ENCODE peak calls at places on chromosomes 1 and 21, in ten cellular contexts. W, V, N, O, U, X, Y, H, M and K are unnamed samples. For H3K4me1, the result is how much of the 10 kb centered on the place peaks cover.

GRCh38 chr1:214823311-214824117 is 220.5 kb downstream of the CENPF start:
- DNase-seq in W (peak), V (no peak), N (no peak), O (no peak), U (no peak), X (no peak), Y (no peak), H (no peak), M (no peak), K (no peak)

GRCh38 chr1:200610846-200611245 is 9.7 kb downstream of the KIF14 start:
- DNase-seq in W (no peak), V (no peak), N (peak), O (no peak), U (no peak), X (no peak), Y (no peak), H (peak), M (no peak), K (no peak)

GRCh38 chr1:179230251-179230650 is 774 bp upstream of the ABL2 start:
- DNase-seq in W (no peak), V (no peak), N (peak), O (no peak), U (no peak), X (no peak), Y (no peak), H (peak), M (no peak), K (no peak)

GRCh38 chr1:182666736-182667135 is 17.7 kb downstream of the RGS8 start:
- DNase-seq in W (no peak), V (no peak), N (no peak), O (no peak), U (no peak), X (no peak), Y (no peak), H (peak), M (no peak), K (no peak)

GRCh38 chr21:44383216-44383615 is 29.8 kb downstream of the TRPM2 start:
- DNase-seq in W (no peak), V (no peak), N (no peak), O (peak), U (no peak), X (no peak), Y (no peak), H (no peak), M (no peak), K (no peak)

GRCh38 chr1:114345930-114346479 is 165.0 kb downstream of the TRIM33 start:
- DNase-seq in W (peak), V (no peak), N (peak), O (no peak), U (peak), X (peak), Y (peak), H (no peak), M (peak), K (no peak)

GRCh38 chr1:27345272-27345671 is 3.5 kb downstream of the SYTL1 start:
- DNase-seq in W (no peak), V (no peak), N (no peak), O (no peak), U (peak), X (no peak), Y (no peak), H (no peak), M (no peak), K (no peak)

GRCh38 chr1:173608503-173609216 is 5.8 kb upstream of the SLC9C2 start:
- DNase-seq in W (no peak), V (no peak), N (no peak), O (no peak), U (no peak), X (no peak), Y (no peak), H (no peak), M (no peak), K (no peak)

GRCh38 chr1:216054593-216054992 is 368.7 kb downstream of the USH2A start:
- DNase-seq in W (no peak), V (no peak), N (no peak), O (no peak), U (no peak), X (no peak), Y (no peak), H (no peak), M (no peak), K (no peak)

GRCh38 chr1:37701051-37701450 is 8.7 kb downstream of the CDCA8 start:
- DNase-seq in W (no peak), V (no peak), N (no peak), O (no peak), U (no peak), X (no peak), Y (no peak), H (no peak), M (no peak), K (no peak)

GRCh38 chr1:15985611-15986272 is 9.8 kb upstream of the ZBTB17 start:
- DNase-seq in W (no peak), V (no peak), N (no peak), O (no peak), U (no peak), X (no peak), Y (no peak), H (no peak), M (no peak), K (no peak)

GRCh38 chr1:116537439-116537838 is 33.4 kb downstream of the CD58 start:
- DNase-seq in W (no peak), V (no peak), N (peak), O (no peak), U (no peak), X (no peak), Y (no peak), H (peak), M (no peak), K (no peak)

GRCh38 chr1:193321242-193321842 is 134.9 kb upstream of the B3GALT2 start:
- DNase-seq in W (no peak), V (no peak), N (no peak), O (no peak), U (no peak), X (no peak), Y (no peak), H (no peak), M (no peak), K (no peak)

GRCh38 chr1:230430499-230430898 is 4.4 kb upstream of the PGBD5 start:
- DNase-seq in W (no peak), V (no peak), N (no peak), O (no peak), U (no peak), X (no peak), Y (no peak), H (no peak), M (no peak), K (no peak)

DNA sequence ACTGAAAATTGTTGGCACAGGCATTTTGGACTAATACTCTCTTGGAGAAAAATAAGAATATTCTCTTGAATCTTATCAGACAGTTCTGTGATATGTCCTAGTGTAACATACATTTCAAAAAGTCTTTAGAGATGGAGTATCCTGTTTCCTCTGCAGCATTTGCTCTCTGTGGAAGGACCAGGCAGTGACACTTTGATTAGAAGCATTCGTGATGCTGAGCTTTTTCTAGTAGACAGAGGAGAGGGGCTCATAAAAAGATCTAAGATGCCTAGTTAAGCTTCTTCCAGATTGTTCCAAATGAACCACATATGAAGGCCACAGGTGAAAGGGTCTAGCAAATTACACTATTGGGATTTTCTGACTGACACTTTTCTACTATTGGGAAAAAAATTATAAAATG is 120.3 kb downstream of the C1orf21 start:
- DNase-seq in W (no peak), V (no peak), N (no peak), O (no peak), U (no peak), X (no peak), Y (no peak), H (no peak), M (no peak), K (no peak)
- H3K27ac ChIP-seq in W (peak), V (no peak), N (no peak), O (no peak), U (peak), X (peak), Y (peak), H (no peak), M (peak), K (no peak)

GRCh38 chr1:38940339-38941047 is 1.1 kb downstream of the RHBDL2 start:
- DNase-seq in W (no peak), V (no peak), N (no peak), O (no peak), U (no peak), X (no peak), Y (no peak), H (no peak), M (no peak), K (no peak)
- H3K4me3 ChIP-seq in W (no peak), V (no peak), N (no peak), O (peak), U (no peak), X (peak), Y (no peak), H (no peak), M (no peak), K (no peak)

GRCh38 chr1:31423418-31423947 is 10.5 kb downstream of the SERINC2 start:
- DNase-seq in W (no peak), V (no peak), N (no peak), O (no peak), U (no peak), X (no peak), Y (no peak), H (no peak), M (no peak), K (peak)

GRCh38 chr1:31420716-31421115 is 7.7 kb downstream of the SERINC2 start:
- DNase-seq in W (no peak), V (no peak), N (no peak), O (no peak), U (no peak), X (no peak), Y (no peak), H (no peak), M (no peak), K (no peak)

GRCh38 chr1:31418626-31419025 is 5.6 kb downstream of the SERINC2 start:
- DNase-seq in W (no peak), V (no peak), N (no peak), O (no peak), U (no peak), X (no peak), Y (no peak), H (no peak), M (no peak), K (no peak)

GRCh38 chr1:31422505-31423319 is 9.7 kb downstream of the SERINC2 start:
- DNase-seq in W (peak), V (peak), N (peak), O (peak), U (peak), X (peak), Y (peak), H (peak), M (peak), K (peak)

GRCh38 chr1:31421404-31422040 is 8.5 kb downstream of the SERINC2 start:
- DNase-seq in W (no peak), V (no peak), N (peak), O (no peak), U (no peak), X (no peak), Y (no peak), H (peak), M (no peak), K (no peak)
- H3K4me1 ChIP-seq in W (under half), V (under half), N (under half), O (under half), U (under half), X (under half), Y (under half), H (under half), M (under half), K (under half)

DNA sequence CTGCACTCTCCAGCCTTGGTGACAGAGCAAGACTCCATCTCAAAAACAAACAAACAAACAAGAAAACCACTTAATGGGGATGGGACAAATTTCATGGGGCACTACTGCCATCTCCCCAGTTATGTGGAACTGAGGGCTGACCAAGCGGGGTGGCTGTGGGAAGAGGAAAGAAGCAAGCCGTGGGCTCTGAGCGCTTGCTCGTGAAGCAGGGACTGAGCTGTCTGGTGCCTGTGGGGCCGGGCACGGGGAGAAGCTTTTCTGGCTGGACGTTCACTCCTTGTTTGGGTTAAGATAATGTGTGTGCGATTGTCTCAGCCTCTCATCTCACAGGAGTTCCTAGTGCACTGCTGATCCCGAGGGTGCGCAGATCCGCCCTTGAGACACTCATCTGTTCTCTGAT is 22.0 kb upstream of the KIF26B start:
- DNase-seq in W (no peak), V (no peak), N (no peak), O (peak), U (no peak), X (no peak), Y (no peak), H (no peak), M (no peak), K (no peak)
- H3K27ac ChIP-seq in W (no peak), V (no peak), N (no peak), O (no peak), U (no peak), X (no peak), Y (no peak), H (no peak), M (no peak), K (no peak)

GRCh38 chr1:20233394-20233793 is 47.1 kb upstream of the PLA2G2C start:
- DNase-seq in W (no peak), V (no peak), N (peak), O (no peak), U (no peak), X (no peak), Y (no peak), H (peak), M (no peak), K (no peak)
- H3K4me3 ChIP-seq in W (no peak), V (no peak), N (no peak), O (no peak), U (no peak), X (no peak), Y (no peak), H (no peak), M (no peak), K (no peak)

GRCh38 chr1:158007180-158007579 is 13.7 kb downstream of the KIRREL1 start:
- DNase-seq in W (no peak), V (no peak), N (no peak), O (no peak), U (no peak), X (no peak), Y (no peak), H (no peak), M (no peak), K (no peak)

GRCh38 chr1:158007949-158008386 is 14.5 kb downstream of the KIRREL1 start:
- DNase-seq in W (no peak), V (no peak), N (no peak), O (no peak), U (no peak), X (no peak), Y (no peak), H (no peak), M (no peak), K (no peak)

GRCh38 chr1:158003409-158003805 is 10.0 kb downstream of the KIRREL1 start:
- DNase-seq in W (peak), V (no peak), N (no peak), O (no peak), U (no peak), X (no peak), Y (no peak), H (peak), M (no peak), K (no peak)

GRCh38 chr1:158002630-158003408 is 9.4 kb downstream of the KIRREL1 start:
- DNase-seq in W (no peak), V (no peak), N (no peak), O (no peak), U (no peak), X (no peak), Y (no peak), H (peak), M (no peak), K (no peak)

DNA sequence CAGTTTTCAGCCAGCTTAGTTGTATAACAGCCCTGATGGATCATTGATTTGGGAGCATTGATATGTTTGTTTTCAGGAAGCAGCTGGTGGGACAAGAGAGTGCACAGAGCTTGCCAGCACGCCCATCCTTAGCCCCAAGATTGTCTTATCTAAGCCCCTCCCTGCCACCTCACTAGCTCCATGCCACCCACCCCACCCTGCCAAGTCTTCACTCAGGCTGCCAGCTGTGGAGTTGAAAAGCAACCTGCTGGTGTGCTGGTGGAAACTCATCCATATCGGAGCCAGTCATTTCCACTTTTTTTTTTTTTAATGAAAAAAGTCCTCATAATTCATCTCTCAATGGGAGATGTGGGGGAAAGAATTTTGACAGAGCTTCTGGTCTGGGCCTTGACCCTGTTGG is 11.8 kb downstream of the KIRREL1 start:
- DNase-seq in W (no peak), V (no peak), N (no peak), O (no peak), U (no peak), X (no peak), Y (no peak), H (no peak), M (no peak), K (no peak)
- H3K4me1 ChIP-seq in W (half or more), V (under half), N (half or more), O (half or more), U (under half), X (half or more), Y (half or more), H (half or more), M (under half), K (half or more)

GRCh38 chr1:35364732-35365131 is 96.2 kb downstream of the ZMYM4 start:
- DNase-seq in W (no peak), V (no peak), N (no peak), O (no peak), U (no peak), X (no peak), Y (no peak), H (no peak), M (no peak), K (no peak)
- H3K27ac ChIP-seq in W (no peak), V (no peak), N (no peak), O (no peak), U (no peak), X (no peak), Y (no peak), H (no peak), M (no peak), K (no peak)

DNA sequence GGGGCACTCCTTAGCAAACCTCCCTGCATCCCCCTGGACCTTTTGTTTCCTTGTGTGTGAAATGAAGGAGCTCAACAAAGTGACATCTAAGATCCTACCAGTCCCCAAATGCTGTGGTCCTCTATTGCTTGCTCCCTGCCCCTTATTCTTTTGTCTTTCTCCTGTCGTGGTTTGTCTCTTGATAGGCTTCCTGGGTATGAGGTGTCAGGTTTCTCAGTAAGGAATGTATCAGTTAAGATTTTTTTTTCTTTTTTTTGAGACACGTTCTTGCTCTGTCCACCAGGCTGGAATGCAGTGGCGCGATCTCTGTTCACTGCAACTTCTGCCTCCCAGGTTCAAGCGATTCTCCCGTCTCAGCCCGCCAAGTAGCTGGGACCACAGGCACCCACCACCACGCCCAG is 16.8 kb downstream of the CNIH3 start:
- DNase-seq in W (no peak), V (no peak), N (no peak), O (no peak), U (no peak), X (no peak), Y (no peak), H (peak), M (no peak), K (no peak)
- H3K4me3 ChIP-seq in W (no peak), V (no peak), N (no peak), O (no peak), U (no peak), X (no peak), Y (no peak), H (no peak), M (no peak), K (no peak)

DNA sequence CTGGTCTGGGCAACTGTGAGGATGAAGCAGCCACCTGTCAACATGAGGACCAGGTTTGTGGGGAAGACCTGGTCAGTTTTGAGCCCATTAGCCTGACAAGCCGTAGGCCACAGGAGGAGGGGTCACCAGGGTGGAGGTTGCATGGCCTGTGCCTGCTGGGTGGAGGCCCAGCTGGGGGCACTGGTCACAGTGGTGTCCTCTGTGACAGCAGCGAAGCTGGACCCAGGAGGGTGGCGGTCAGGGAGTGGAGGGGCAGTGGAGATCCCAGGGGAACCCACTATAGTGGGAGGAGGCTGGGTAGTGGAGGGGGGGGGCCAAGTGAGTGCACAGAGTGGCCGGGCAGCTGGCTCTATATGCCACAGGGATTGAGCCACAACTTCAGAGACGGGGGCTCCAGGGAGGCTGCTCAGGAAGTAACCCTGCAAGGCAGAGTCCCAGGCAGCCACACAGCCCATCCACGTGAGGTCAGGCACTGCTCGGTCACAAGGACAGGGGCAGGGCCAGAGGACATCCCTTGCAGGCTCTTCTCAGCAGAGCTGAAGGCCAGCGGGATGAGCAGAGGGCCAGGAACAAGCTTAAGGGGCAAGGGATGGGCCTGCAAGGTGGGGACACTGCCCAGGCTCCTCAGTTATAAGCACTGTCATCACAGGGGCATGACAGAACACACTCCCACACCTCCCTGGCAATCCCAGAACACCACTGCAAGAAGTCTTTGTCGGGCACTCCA is 2.3 kb upstream of the C1orf35 start:
- DNase-seq in W (no peak), V (no peak), N (no peak), O (no peak), U (peak), X (no peak), Y (no peak), H (no peak), M (peak), K (no peak)
- H3K4me1 ChIP-seq in W (under half), V (under half), N (under half), O (under half), U (under half), X (half or more), Y (under half), H (under half), M (under half), K (under half)

GRCh38 chr21:41952568-41953248 is 1.1 kb downstream of the C2CD2 start:
- DNase-seq in W (no peak), V (no peak), N (no peak), O (no peak), U (no peak), X (no peak), Y (no peak), H (peak), M (no peak), K (no peak)

GRCh38 chr21:41954654-41955499 is 1.1 kb upstream of the C2CD2 start:
- DNase-seq in W (no peak), V (no peak), N (no peak), O (no peak), U (no peak), X (no peak), Y (no peak), H (no peak), M (no peak), K (no peak)

GRCh38 chr21:41953249-41953830 is 478 bp downstream of the C2CD2 start:
- DNase-seq in W (no peak), V (no peak), N (no peak), O (peak), U (no peak), X (peak), Y (no peak), H (no peak), M (peak), K (no peak)

GRCh38 chr21:41955516-41955915 is 1.7 kb upstream of the C2CD2 start:
- DNase-seq in W (no peak), V (no peak), N (no peak), O (no peak), U (no peak), X (no peak), Y (no peak), H (no peak), M (no peak), K (no peak)

GRCh38 chr21:41953831-41954653 is at the start of gene C2CD2:
- DNase-seq in W (no peak), V (no peak), N (peak), O (peak), U (peak), X (peak), Y (peak), H (peak), M (peak), K (peak)
- H3K27ac ChIP-seq in W (no peak), V (no peak), N (peak), O (no peak), U (peak), X (peak), Y (peak), H (peak), M (peak), K (peak)